ENCODE peak calls at places on chromosomes 2 and 18, in five cellular contexts. W is psoas muscle; K is cardiac fibroblast; R is choroid plexus epithelial cell; O is CD8-positive, alpha-beta T cell. D is an unnamed sample.

GRCh38 chr18:50653402-50654093 is 93.7 kb downstream of the MAPK4 start:
- DNase-seq in O (no peak), R (no peak), K (no peak), W (no peak), D (no peak)

GRCh38 chr2:152573168-152573567 is 144.1 kb downstream of the PRPF40A start:
- DNase-seq in R (peak; percentile 94), W (no peak), O (peak; percentile 1), K (peak; percentile 34), D (no peak)

GRCh38 chr2:57333221-57333620 is 713.4 kb upstream of the VRK2 start:
- DNase-seq in W (no peak), O (no peak), K (no peak), R (no peak), D (no peak)

GRCh38 chr2:179532890-179533289 is 268.3 kb upstream of the SESTD1 start:
- DNase-seq in O (no peak), K (peak; percentile 14), R (no peak), W (no peak), D (no peak)

GRCh38 chr2:118842687-118843491 is 4.6 kb downstream of the EN1 start:
- DNase-seq in O (no peak), K (no peak), W (no peak), R (no peak), D (no peak)

GRCh38 chr2:105373344-105373781 is 25.5 kb downstream of the FHL2 start:
- DNase-seq in O (no peak), R (peak; percentile 61), K (peak; percentile 73), W (peak; percentile 56), D (no peak)

GRCh38 chr2:120453635-120453998 is 107.7 kb downstream of the INHBB start:
- DNase-seq in W (no peak), O (no peak), K (no peak), R (peak; percentile 21), D (no peak)

GRCh38 chr2:96389728-96390127 is 54.2 kb downstream of the NCAPH start:
- DNase-seq in W (no peak), R (peak; percentile 20), O (no peak), K (no peak), D (no peak)

GRCh38 chr2:102033028-102033749 is 41.4 kb downstream of the IL1R2 start:
- DNase-seq in O (no peak), K (peak; percentile 99), R (peak; percentile 97), W (peak; percentile 40), D (peak; percentile 97)

GRCh38 chr2:196234672-196235071 is 63.3 kb upstream of the STK17B start:
- DNase-seq in W (no peak), R (peak; percentile 82), K (peak; percentile 78), O (peak; percentile 21), D (peak; percentile 89)

GRCh38 chr18:9055185-9055584 is 47.3 kb upstream of the NDUFV2 start:
- DNase-seq in W (no peak), R (peak; percentile 84), O (no peak), K (peak; percentile 85), D (peak; percentile 89)

GRCh38 chr2:20634430-20635095 is 16.3 kb downstream of the HS1BP3 start:
- DNase-seq in K (peak; percentile 74), W (no peak), O (no peak), R (peak; percentile 78), D (no peak)

GRCh38 chr2:196963961-196964360 is 37.5 kb upstream of the PGAP1 start:
- DNase-seq in K (no peak), W (no peak), R (no peak), O (no peak), D (no peak)

GRCh38 chr2:180225118-180225517 is 218.0 kb upstream of the CWC22 start:
- DNase-seq in K (no peak), W (no peak), O (no peak), R (no peak), D (no peak)

GRCh38 chr2:69554981-69555380 is 88.6 kb downstream of the AAK1 start:
- DNase-seq in R (peak; percentile 29), W (no peak), O (no peak), K (peak; percentile 77), D (no peak)

GRCh38 chr2:157258520-157259326 is 1.2 kb downstream of the GALNT5 start:
- DNase-seq in K (no peak), O (no peak), R (no peak), W (no peak), D (no peak)

GRCh38 chr2:133790706-133791105 is 222.4 kb upstream of the NCKAP5 start:
- DNase-seq in W (no peak), K (no peak), O (no peak), R (peak; percentile 45), D (no peak)

GRCh38 chr2:172323256-172323655 is 104.1 kb upstream of the ITGA6 start:
- DNase-seq in R (no peak), K (no peak), O (no peak), W (no peak), D (no peak)

GRCh38 chr2:11635141-11635540 is 34.9 kb downstream of the NTSR2 start:
- DNase-seq in O (no peak), R (no peak), K (no peak), W (no peak), D (no peak)

GRCh38 chr18:2894841-2895370 is 48.1 kb downstream of the EMILIN2 start:
- DNase-seq in W (no peak), K (no peak), O (no peak), R (no peak), D (no peak)

GRCh38 chr2:62998949-62999348 is 51.7 kb upstream of the OTX1 start:
- DNase-seq in R (peak; percentile 23), W (no peak), K (no peak), O (no peak), D (no peak)

GRCh38 chr2:240997141-240997855 is 1.1 kb upstream of the SNED1 start:
- DNase-seq in O (no peak), K (peak; percentile 43), W (peak; percentile 37), R (peak; percentile 83), D (no peak)

GRCh38 chr2:237511421-237511820 is 24.4 kb downstream of the MLPH start:
- DNase-seq in O (no peak), K (no peak), W (no peak), R (peak; percentile 83), D (no peak)

GRCh38 chr2:240166191-240166590 is 25.7 kb upstream of the OTOS start:
- DNase-seq in O (no peak), R (no peak), K (no peak), W (no peak), D (no peak)

GRCh38 chr2:238163494-238164198 is 4.9 kb downstream of the ERFE start:
- DNase-seq in R (no peak), O (no peak), W (peak; percentile 23), K (no peak), D (no peak)

GRCh38 chr18:62663731-62664336 is 51.5 kb upstream of the PHLPP1 start:
- DNase-seq in O (no peak), W (no peak), K (peak; percentile 18), R (peak; percentile 30), D (no peak)

DNA sequence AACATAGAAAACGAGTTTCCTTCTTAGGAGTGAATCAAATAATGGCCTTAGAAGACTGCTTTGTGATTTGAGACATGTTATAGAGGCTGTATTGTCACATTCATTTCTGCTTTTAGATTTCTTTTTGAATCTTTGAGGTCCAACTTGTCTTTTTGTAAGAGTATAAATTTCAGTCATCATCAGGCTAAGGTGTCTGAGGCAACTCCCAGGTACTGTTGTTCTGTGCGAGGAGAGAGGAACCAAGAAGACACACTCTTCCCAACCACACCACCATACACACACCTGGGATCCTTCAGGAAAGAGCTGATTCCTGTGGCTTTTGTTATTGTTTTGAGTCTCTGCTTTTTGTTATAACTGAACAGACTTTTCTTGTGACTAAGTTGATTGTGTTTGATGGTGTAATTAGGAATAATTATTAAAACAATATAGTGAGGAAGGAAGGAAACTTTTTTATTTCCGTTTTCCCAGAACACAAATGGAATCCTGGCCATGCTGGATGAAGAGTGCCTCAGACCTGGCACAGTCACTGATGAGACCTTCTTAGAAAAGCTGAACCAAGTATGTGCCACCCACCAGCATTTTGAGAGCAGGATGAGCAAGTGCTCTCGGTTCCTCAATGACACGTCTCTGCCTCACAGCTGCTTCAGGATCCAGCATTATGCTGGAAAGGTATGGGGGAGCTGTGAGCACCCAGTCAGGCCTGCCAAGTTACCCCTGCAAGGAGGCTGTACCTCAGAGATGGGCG is 140.4 kb downstream of the MYO1B start:
- DNase-seq in R (no peak), W (no peak), O (no peak), K (no peak), D (no peak)
- TF ChIP-seq CTCF in R (no peak), W (no peak), O (no peak), K (no peak), D (no peak)

GRCh38 chr18:59156316-59156715 is 16.6 kb downstream of the SEC11C start:
- DNase-seq in R (no peak), K (no peak), W (no peak), O (no peak), D (no peak)

GRCh38 chr18:59155140-59155539 is 15.5 kb downstream of the SEC11C start:
- DNase-seq in K (peak; percentile 56), R (peak; percentile 25), W (no peak), O (no peak), D (peak; percentile 24)

GRCh38 chr18:59159986-59160385 is 20.3 kb downstream of the SEC11C start:
- DNase-seq in W (no peak), R (no peak), K (no peak), O (no peak), D (no peak)
- H3K4me3 ChIP-seq in W (no peak overlapping the region), R (no peak overlapping the region), K (no peak overlapping the region), O (no peak overlapping the region), D (no peak overlapping the region)

GRCh38 chr2:174183076-174183475 is 65.3 kb downstream of the OLA1 start:
- DNase-seq in K (no peak), R (no peak), W (no peak), O (no peak), D (no peak)

GRCh38 chr2:174180837-174181236 is 67.5 kb downstream of the OLA1 start:
- DNase-seq in R (no peak), O (no peak), K (no peak), W (no peak), D (no peak)

GRCh38 chr2:174176898-174177297 is 71.4 kb downstream of the OLA1 start:
- DNase-seq in K (no peak), O (no peak), W (no peak), R (peak; percentile 21), D (peak; percentile 45)

GRCh38 chr2:174181368-174181767 is 67.0 kb downstream of the OLA1 start:
- DNase-seq in R (no peak), O (no peak), W (no peak), K (no peak), D (no peak)

DNA sequence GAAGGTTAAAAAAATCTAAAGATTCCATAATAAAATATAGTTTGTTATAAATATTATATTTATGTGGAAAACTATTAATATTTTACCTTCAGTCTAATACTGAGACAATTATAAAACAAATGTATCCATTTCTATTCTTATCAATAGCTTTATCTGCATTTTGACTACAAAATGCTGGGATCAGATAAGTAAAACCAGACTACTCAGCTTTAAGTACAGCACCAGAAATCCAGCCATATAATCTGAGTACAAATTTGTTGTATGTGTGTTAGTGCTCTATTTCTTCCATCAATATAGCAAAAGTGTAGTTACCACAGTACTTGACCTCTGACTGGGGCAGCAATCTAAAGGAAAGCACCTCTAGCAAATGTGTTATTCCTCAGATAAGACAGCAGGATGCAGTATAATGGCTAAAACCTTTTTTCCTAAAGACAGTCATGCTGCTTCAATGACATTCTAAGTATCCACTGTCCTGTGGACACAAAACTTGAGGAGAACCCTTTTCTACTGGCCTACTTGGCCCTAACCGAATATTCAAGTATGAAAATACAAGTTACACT is 68.1 kb downstream of the OLA1 start:
- DNase-seq in O (no peak), K (peak; percentile 13), W (no peak), R (peak; percentile 36), D (no peak)
- TF ChIP-seq CTCF in O (no peak), K (peak; percentile 17), W (no peak), R (peak; percentile 31), D (no peak)

GRCh38 chr2:39434233-39434897 is 2.7 kb downstream of the MAP4K3 start:
- DNase-seq in K (no peak), O (no peak), W (no peak), R (no peak), D (no peak)
- H3K4me3 ChIP-seq in K (peak overlapping the region; percentile 8), O (no peak overlapping the region), W (peak overlapping the region; percentile 85), R (peak overlapping the region; percentile 11), D (no peak overlapping the region)

GRCh38 chr2:232444409-232445148 is 11.4 kb upstream of the ALPI start:
- DNase-seq in O (peak; percentile 34), R (peak; percentile 78), K (peak; percentile 62), W (peak; percentile 50), D (peak; percentile 5)
- TF ChIP-seq CTCF in O (peak; percentile 57), R (peak; percentile 84), K (peak; percentile 93), W (peak; percentile 40), D (peak; percentile 62)

D was measured in astrocyte of the cerebellum.